ENCODE peak calls at places on chromosomes 13 and 19, in nine cellular contexts. B, Z, I, P, L, U, M, Q and K are unnamed samples.

GRCh38 chr19:47701717-47702552 is 11.3 kb upstream of the EHD2 start:
- DNase-seq in B (no peak), Z (no peak), I (no peak), P (no peak), L (no peak), U (no peak), M (peak), Q (no peak), K (no peak)

GRCh38 chr19:5934779-5935472 is 20.9 kb downstream of the CAPS start:
- DNase-seq in B (no peak), Z (no peak), I (peak), P (no peak), L (no peak), U (peak), M (peak), Q (no peak), K (no peak)

GRCh38 chr19:11191273-11191755 is 6.0 kb downstream of the KANK2 start:
- DNase-seq in B (peak), Z (no peak), I (peak), P (no peak), L (peak), U (peak), M (peak), Q (no peak), K (peak)

GRCh38 chr19:34662919-34663318 is 14.0 kb downstream of the SCGB2B2 start:
- DNase-seq in B (peak), Z (no peak), I (peak), P (peak), L (no peak), U (peak), M (no peak), Q (no peak), K (peak)

GRCh38 chr13:99275093-99275469 is 16.9 kb upstream of the GPR18 start:
- DNase-seq in B (no peak), Z (no peak), I (peak), P (no peak), L (no peak), U (peak), M (no peak), Q (no peak), K (no peak)

GRCh38 chr19:3808420-3809143 is 22.4 kb upstream of the MATK start:
- DNase-seq in B (peak), Z (no peak), I (no peak), P (no peak), L (no peak), U (no peak), M (peak), Q (no peak), K (no peak)

GRCh38 chr13:80473695-80474094 is 132.8 kb upstream of the SPRY2 start:
- DNase-seq in B (no peak), Z (no peak), I (peak), P (no peak), L (no peak), U (peak), M (no peak), Q (no peak), K (no peak)

GRCh38 chr13:34914416-34914815 is 27.7 kb upstream of the NBEA start:
- DNase-seq in B (peak), Z (no peak), I (peak), P (no peak), L (no peak), U (no peak), M (no peak), Q (no peak), K (no peak)

GRCh38 chr13:111202745-111203144 is 87.6 kb downstream of the ARHGEF7 start:
- DNase-seq in B (no peak), Z (no peak), I (peak), P (peak), L (no peak), U (peak), M (no peak), Q (no peak), K (no peak)